ENCODE peak calls at places on chromosomes 13 and 19, in five cellular contexts. One of them, this sample, is unnamed.

GRCh38 chr19:39126593-39127187 is 1.1 kb downstream of the PAK4 start:
- DNase-seq in dorsolateral prefrontal cortex: no peak
- DNase-seq in ELF-1: peak
- DNase-seq in naive thymus-derived CD4-positive, alpha-beta T cell: no peak
- DNase-seq in anterior cingulate cortex: no peak
- DNase-seq in this sample: no peak

GRCh38 chr19:3544742-3545668 is 6.0 kb downstream of the TEKTIP1 start:
- DNase-seq in dorsolateral prefrontal cortex: peak
- DNase-seq in ELF-1: peak
- DNase-seq in naive thymus-derived CD4-positive, alpha-beta T cell: peak
- DNase-seq in anterior cingulate cortex: no peak
- DNase-seq in this sample: peak

GRCh38 chr19:36256853-36257511 is 42.1 kb downstream of the ZNF146 start:
- DNase-seq in dorsolateral prefrontal cortex: no peak
- DNase-seq in ELF-1: no peak
- DNase-seq in naive thymus-derived CD4-positive, alpha-beta T cell: no peak
- DNase-seq in anterior cingulate cortex: no peak
- DNase-seq in this sample: no peak

GRCh38 chr19:16216744-16217670 is 19.3 kb downstream of the AP1M1 start:
- DNase-seq in dorsolateral prefrontal cortex: no peak
- DNase-seq in ELF-1: no peak
- DNase-seq in naive thymus-derived CD4-positive, alpha-beta T cell: peak
- DNase-seq in anterior cingulate cortex: no peak
- DNase-seq in this sample: peak

GRCh38 chr19:51552996-51553725 is 17.9 kb upstream of the ZNF175 start:
- DNase-seq in dorsolateral prefrontal cortex: peak
- DNase-seq in ELF-1: peak
- DNase-seq in naive thymus-derived CD4-positive, alpha-beta T cell: no peak
- DNase-seq in anterior cingulate cortex: no peak
- DNase-seq in this sample: no peak

GRCh38 chr13:20521388-20521787 is 4.3 kb downstream of the CRYL1 start:
- DNase-seq in dorsolateral prefrontal cortex: no peak
- DNase-seq in ELF-1: no peak
- DNase-seq in naive thymus-derived CD4-positive, alpha-beta T cell: no peak
- DNase-seq in anterior cingulate cortex: no peak
- DNase-seq in this sample: no peak

GRCh38 chr13:99067160-99067985 is 89.5 kb upstream of the DOCK9 start:
- DNase-seq in dorsolateral prefrontal cortex: no peak
- DNase-seq in ELF-1: peak
- DNase-seq in naive thymus-derived CD4-positive, alpha-beta T cell: no peak
- DNase-seq in anterior cingulate cortex: no peak
- DNase-seq in this sample: no peak

GRCh38 chr19:37333457-37333856 is 37.4 kb upstream of the ZNF527 start:
- DNase-seq in dorsolateral prefrontal cortex: no peak
- DNase-seq in ELF-1: no peak
- DNase-seq in naive thymus-derived CD4-positive, alpha-beta T cell: no peak
- DNase-seq in anterior cingulate cortex: no peak
- DNase-seq in this sample: no peak

GRCh38 chr13:113109151-113110047 is 3.8 kb downstream of the F7 start:
- DNase-seq in dorsolateral prefrontal cortex: peak
- DNase-seq in ELF-1: peak
- DNase-seq in naive thymus-derived CD4-positive, alpha-beta T cell: no peak
- DNase-seq in anterior cingulate cortex: no peak
- DNase-seq in this sample: peak

GRCh38 chr13:46529509-46529908 is 23.5 kb upstream of the LRCH1 start:
- DNase-seq in dorsolateral prefrontal cortex: no peak
- DNase-seq in ELF-1: no peak
- DNase-seq in naive thymus-derived CD4-positive, alpha-beta T cell: no peak
- DNase-seq in anterior cingulate cortex: no peak
- DNase-seq in this sample: no peak

GRCh38 chr19:35357867-35358573 is at the start of gene FFAR3:
- DNase-seq in dorsolateral prefrontal cortex: no peak
- DNase-seq in ELF-1: no peak
- DNase-seq in naive thymus-derived CD4-positive, alpha-beta T cell: peak
- DNase-seq in anterior cingulate cortex: no peak
- DNase-seq in this sample: peak

GRCh38 chr19:16581145-16581970 is 9.1 kb upstream of the SLC35E1 start:
- DNase-seq in dorsolateral prefrontal cortex: no peak
- DNase-seq in ELF-1: no peak
- DNase-seq in naive thymus-derived CD4-positive, alpha-beta T cell: no peak
- DNase-seq in anterior cingulate cortex: no peak
- DNase-seq in this sample: no peak

GRCh38 chr13:111206148-111206547 is 91.0 kb downstream of the ARHGEF7 start:
- DNase-seq in dorsolateral prefrontal cortex: no peak
- DNase-seq in ELF-1: no peak
- DNase-seq in naive thymus-derived CD4-positive, alpha-beta T cell: no peak
- DNase-seq in anterior cingulate cortex: no peak
- DNase-seq in this sample: no peak

GRCh38 chr19:48302600-48302959 is 22.8 kb upstream of the EMP3 start:
- DNase-seq in dorsolateral prefrontal cortex: no peak
- DNase-seq in ELF-1: no peak
- DNase-seq in naive thymus-derived CD4-positive, alpha-beta T cell: no peak
- DNase-seq in anterior cingulate cortex: no peak
- DNase-seq in this sample: no peak

GRCh38 chr13:51929699-51930098 is 67.9 kb downstream of the CCDC70 start:
- DNase-seq in dorsolateral prefrontal cortex: no peak
- DNase-seq in ELF-1: peak
- DNase-seq in naive thymus-derived CD4-positive, alpha-beta T cell: no peak
- DNase-seq in anterior cingulate cortex: no peak
- DNase-seq in this sample: no peak

GRCh38 chr19:44575116-44575700 is 38.2 kb upstream of the IGSF23 start:
- DNase-seq in dorsolateral prefrontal cortex: no peak
- DNase-seq in ELF-1: peak
- DNase-seq in naive thymus-derived CD4-positive, alpha-beta T cell: no peak
- DNase-seq in anterior cingulate cortex: no peak
- DNase-seq in this sample: no peak

GRCh38 chr19:40216777-40217026 is 1.5 kb downstream of the TTC9B start:
- DNase-seq in dorsolateral prefrontal cortex: no peak
- DNase-seq in ELF-1: no peak
- DNase-seq in naive thymus-derived CD4-positive, alpha-beta T cell: no peak
- DNase-seq in anterior cingulate cortex: no peak
- DNase-seq in this sample: no peak

GRCh38 chr19:54523403-54523802 is 20.8 kb downstream of the LAIR2 start:
- DNase-seq in dorsolateral prefrontal cortex: no peak
- DNase-seq in ELF-1: no peak
- DNase-seq in naive thymus-derived CD4-positive, alpha-beta T cell: no peak
- DNase-seq in anterior cingulate cortex: no peak
- DNase-seq in this sample: no peak

This sample was measured in spleen.